ENCODE peak calls at places on chromosome 7, in five cellular contexts. N, C, W, M and Y are unnamed samples.

GRCh38 chr7:30694774-30695721 is 12.8 kb upstream of the CRHR2 start:
- DNase-seq in N (no peak), C (no peak), W (no peak), M (no peak), Y (no peak)

GRCh38 chr7:16223963-16224707 is 197.2 kb downstream of the CRPPA start:
- DNase-seq in N (no peak), C (no peak), W (no peak), M (no peak), Y (no peak)

GRCh38 chr7:30225863-30226361 is 58.5 kb upstream of the ZNRF2 start:
- DNase-seq in N (no peak), C (no peak), W (peak; percentile 31), M (peak; percentile 32), Y (peak; percentile 79)

GRCh38 chr7:100575206-100575631 is 1.5 kb upstream of the SAP25 start:
- DNase-seq in N (no peak), C (no peak), W (no peak), M (peak; percentile 33), Y (no peak)

GRCh38 chr7:148118371-148118770 is 472.2 kb upstream of the C7orf33 start:
- DNase-seq in N (no peak), C (no peak), W (no peak), M (no peak), Y (no peak)

GRCh38 chr7:83882551-83882950 is 233.6 kb upstream of the SEMA3E start:
- DNase-seq in N (no peak), C (no peak), W (no peak), M (no peak), Y (no peak)

GRCh38 chr7:41193738-41194287 is 509.1 kb downstream of the INHBA start:
- DNase-seq in N (no peak), C (no peak), W (no peak), M (peak; percentile 72), Y (no peak)

GRCh38 chr7:151248191-151249033 is at the start of gene SMARCD3:
- DNase-seq in N (peak; percentile 51), C (peak; percentile 90), W (no peak), M (peak; percentile 93), Y (no peak)

GRCh38 chr7:117269895-117270294 is 53.0 kb downstream of the WNT2 start:
- DNase-seq in N (no peak), C (no peak), W (no peak), M (no peak), Y (no peak)

GRCh38 chr7:100446040-100446439 is 9.7 kb upstream of the PPP1R35 start:
- DNase-seq in N (no peak), C (no peak), W (no peak), M (no peak), Y (no peak)

GRCh38 chr7:87482115-87482514 is 6.6 kb upstream of the ABCB4 start:
- DNase-seq in N (no peak), C (no peak), W (no peak), M (no peak), Y (no peak)

GRCh38 chr7:91941450-91941849 is 788 bp downstream of the AKAP9 start:
- DNase-seq in N (no peak), C (peak; percentile 30), W (no peak), M (peak; percentile 59), Y (no peak)

GRCh38 chr7:64863021-64863420 is 40.1 kb upstream of the ZNF273 start:
- DNase-seq in N (no peak), C (no peak), W (no peak), M (no peak), Y (no peak)
- TF ChIP-seq REST in N (no peak), C (no peak), W (no peak), M (no peak), Y (no peak)

GRCh38 chr7:28151965-28152364 is 28.6 kb downstream of the JAZF1 start:
- DNase-seq in N (no peak), C (no peak), W (no peak), M (no peak), Y (peak; percentile 59)
- TF ChIP-seq REST in N (no peak), C (no peak), W (no peak), M (no peak), Y (no peak)

GRCh38 chr7:112735261-112735660 is 54.9 kb downstream of the TMEM168 start:
- DNase-seq in N (no peak), C (no peak), W (no peak), M (no peak), Y (no peak)
- TF ChIP-seq REST in N (no peak), C (no peak), W (no peak), M (no peak), Y (no peak)

GRCh38 chr7:3683886-3684539 is 383.0 kb downstream of the SDK1 start:
- DNase-seq in N (no peak), C (no peak), W (no peak), M (no peak), Y (no peak)
- TF ChIP-seq REST in N (no peak), C (no peak), W (no peak), M (no peak), Y (no peak)

DNA sequence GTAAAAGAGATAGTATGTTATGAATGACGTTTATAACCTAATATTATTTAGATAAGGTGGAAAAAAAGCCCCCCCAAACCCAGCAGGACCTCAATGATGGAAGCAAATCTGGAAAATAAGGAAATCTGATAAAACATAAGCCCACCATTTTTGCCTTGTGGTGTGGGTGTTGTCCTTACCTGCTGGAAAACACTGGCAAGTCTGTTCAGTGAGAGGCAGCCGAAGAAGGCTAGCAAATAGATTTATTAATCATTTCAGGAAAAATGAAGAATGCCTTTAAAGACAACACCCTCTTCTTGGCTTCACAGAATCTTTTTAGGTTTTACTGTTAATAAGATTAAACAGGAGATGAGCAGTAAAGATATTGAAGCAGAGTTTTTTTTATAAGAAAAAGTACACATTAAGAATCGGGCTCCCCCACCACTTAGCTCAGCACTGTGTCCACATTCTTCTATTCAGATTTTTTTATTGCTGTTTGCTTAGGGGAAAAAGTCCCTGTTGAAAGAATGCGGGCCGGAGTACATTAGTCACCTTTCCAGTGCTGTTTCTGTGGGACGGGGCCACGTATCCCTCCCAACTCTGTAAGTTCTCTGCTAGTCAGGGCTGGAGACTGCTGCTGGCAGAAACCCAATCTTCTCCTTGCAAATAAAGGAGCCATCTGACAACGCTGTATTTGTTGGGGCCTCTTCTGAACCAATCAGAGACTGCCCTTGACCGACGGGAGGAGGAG is 104.1 kb downstream of the EVX1 start:
- DNase-seq in N (peak; percentile 82), C (no peak), W (peak; percentile 12), M (peak; percentile 4), Y (no peak)
- TF ChIP-seq REST in N (no peak), C (no peak), W (no peak), M (no peak), Y (no peak)

GRCh38 chr7:12738665-12739064 is 51.2 kb downstream of the ARL4A start:
- DNase-seq in N (no peak), C (no peak), W (no peak), M (no peak), Y (no peak)

GRCh38 chr7:12737836-12738235 is 50.4 kb downstream of the ARL4A start:
- DNase-seq in N (no peak), C (no peak), W (no peak), M (no peak), Y (no peak)

GRCh38 chr7:12735923-12736322 is 48.5 kb downstream of the ARL4A start:
- DNase-seq in N (no peak), C (no peak), W (no peak), M (no peak), Y (no peak)

GRCh38 chr7:12741951-12742575 is 54.6 kb downstream of the ARL4A start:
- DNase-seq in N (no peak), C (no peak), W (no peak), M (no peak), Y (no peak)

GRCh38 chr7:12737364-12737763 is 49.9 kb downstream of the ARL4A start:
- DNase-seq in N (no peak), C (no peak), W (no peak), M (no peak), Y (no peak)
- TF ChIP-seq REST in N (no peak), C (no peak), W (no peak), M (no peak), Y (no peak)

GRCh38 chr7:608361-608760 is 88.7 kb upstream of the PDGFA start:
- DNase-seq in N (no peak), C (no peak), W (no peak), M (no peak), Y (no peak)

GRCh38 chr7:605661-606450 is 86.2 kb upstream of the PDGFA start:
- DNase-seq in N (no peak), C (no peak), W (no peak), M (no peak), Y (no peak)

GRCh38 chr7:608954-609711 is 89.5 kb upstream of the PDGFA start:
- DNase-seq in N (no peak), C (no peak), W (no peak), M (no peak), Y (no peak)

GRCh38 chr7:610141-610530 is 90.5 kb upstream of the PDGFA start:
- DNase-seq in N (no peak), C (peak; percentile 40), W (no peak), M (no peak), Y (no peak)

GRCh38 chr7:607938-608337 is 88.3 kb upstream of the PDGFA start:
- DNase-seq in N (no peak), C (no peak), W (no peak), M (no peak), Y (no peak)
- TF ChIP-seq REST in N (no peak), C (no peak), W (no peak), M (no peak), Y (no peak)

GRCh38 chr7:46385662-46386309 is 464.7 kb upstream of the IGFBP3 start:
- DNase-seq in N (peak; percentile 31), C (no peak), W (no peak), M (no peak), Y (no peak)
- TF ChIP-seq REST in N (no peak), C (no peak), W (no peak), M (no peak), Y (no peak)